ENCODE peak calls at places on chromosome 20, in four cellular contexts. V is K562, T is GM12891, L is GM12878. S is an unnamed sample.

GRCh38 chr20:42401598-42401997 is 783.4 kb upstream of the CHD6 start:
- DNase-seq in V (no peak), T (no peak), L (no peak), S (no peak)

GRCh38 chr20:1933465-1933870 is 38.3 kb downstream of the SIRPA start:
- DNase-seq in V (no peak), T (no peak), L (no peak), S (no peak)

GRCh38 chr20:17542993-17543412 is 11.8 kb upstream of the BFSP1 start:
- DNase-seq in V (no peak), T (no peak), L (no peak), S (no peak)

GRCh38 chr20:38127011-38127621 is 38.0 kb downstream of the TGM2 start:
- DNase-seq in V (peak; percentile 78), T (no peak), L (no peak), S (no peak)

GRCh38 chr20:11207749-11208502 is 534.1 kb upstream of the JAG1 start:
- DNase-seq in V (no peak), T (no peak), L (no peak), S (no peak)

GRCh38 chr20:35660122-35660937 is 4.4 kb downstream of the CPNE1 start:
- DNase-seq in V (no peak), T (no peak), L (no peak), S (no peak)

GRCh38 chr20:25271486-25272222 is 23.8 kb downstream of the PYGB start:
- DNase-seq in V (no peak), T (no peak), L (no peak), S (no peak)

GRCh38 chr20:38138086-38138777 is 26.8 kb downstream of the TGM2 start:
- DNase-seq in V (no peak), T (no peak), L (no peak), S (no peak)

GRCh38 chr20:17782768-17783167 is 83.0 kb downstream of the BANF2 start:
- DNase-seq in V (no peak), T (no peak), L (no peak), S (no peak)

GRCh38 chr20:61802721-61803311 is 262.9 kb downstream of the TAF4 start:
- DNase-seq in V (no peak), T (no peak), L (no peak), S (no peak)

GRCh38 chr20:3786126-3786484 is 435 bp downstream of the CENPB start:
- DNase-seq in V (no peak), T (no peak), L (no peak), S (no peak)

GRCh38 chr20:41643504-41643938 is 25.3 kb upstream of the CHD6 start:
- DNase-seq in V (peak; percentile 77), T (no peak), L (no peak), S (no peak)

GRCh38 chr20:62758226-62758912 is 37.9 kb upstream of the MRGBP start:
- DNase-seq in V (no peak), T (no peak), L (no peak), S (no peak)

GRCh38 chr20:63051911-63052310 is 45.1 kb upstream of the BHLHE23 start:
- DNase-seq in V (no peak), T (no peak), L (no peak), S (no peak)

GRCh38 chr20:50343490-50344179 is 153.0 kb downstream of the CEBPB start:
- DNase-seq in V (no peak), T (no peak), L (no peak), S (no peak)

GRCh38 chr20:46568570-46569129 is 18.2 kb upstream of the OCSTAMP start:
- DNase-seq in V (no peak), T (no peak), L (no peak), S (no peak)

GRCh38 chr20:17357238-17357637 is 130.4 kb downstream of the PCSK2 start:
- DNase-seq in V (no peak), T (no peak), L (no peak), S (no peak)

GRCh38 chr20:32970115-32970972 is 33.9 kb downstream of the SUN5 start:
- DNase-seq in V (no peak), T (no peak), L (no peak), S (no peak)

GRCh38 chr20:3479759-3480615 is 9.2 kb downstream of the ATRN start:
- DNase-seq in V (no peak), T (no peak), L (no peak), S (no peak)

GRCh38 chr20:25321991-25322390 is 68.6 kb downstream of the ABHD12 start:
- DNase-seq in V (no peak), T (no peak), L (no peak), S (no peak)

GRCh38 chr20:58576590-58576944 is 61.4 kb upstream of the APCDD1L start:
- DNase-seq in V (no peak), T (no peak), L (no peak), S (no peak)

GRCh38 chr20:53495357-53495756 is 98.3 kb downstream of the ZNF217 start:
- DNase-seq in V (no peak), T (no peak), L (no peak), S (no peak)

GRCh38 chr20:52033313-52033712 is 158.3 kb downstream of the ZFP64 start:
- DNase-seq in V (no peak), T (no peak), L (no peak), S (no peak)

GRCh38 chr20:36752582-36752981 is 6.7 kb upstream of the NDRG3 start:
- DNase-seq in V (no peak), T (no peak), L (no peak), S (no peak)

GRCh38 chr20:35327074-35327976 is 35.1 kb upstream of the FAM83C start:
- DNase-seq in V (peak; percentile 40), T (no peak), L (no peak), S (no peak)

GRCh38 chr20:15831201-15831600 is 742.0 kb downstream of the KIF16B start:
- DNase-seq in V (no peak), T (no peak), L (no peak), S (no peak)

GRCh38 chr20:21166801-21167200 is 40.9 kb downstream of the KIZ start:
- DNase-seq in V (no peak), T (no peak), L (no peak), S (peak; percentile 83)

GRCh38 chr20:57507477-57507876 is 17.5 kb downstream of the CTCFL start:
- DNase-seq in V (no peak), T (no peak), L (no peak), S (no peak)

GRCh38 chr20:50172347-50173013 is 18.1 kb upstream of the CEBPB start:
- DNase-seq in V (no peak), T (no peak), L (no peak), S (no peak)

GRCh38 chr20:21699216-21699508 is 6.3 kb upstream of the PAX1 start:
- DNase-seq in V (no peak), T (no peak), L (no peak), S (no peak)

GRCh38 chr20:11364736-11365135 is 553.0 kb upstream of the BTBD3 start:
- DNase-seq in V (no peak), T (no peak), L (no peak), S (no peak)

GRCh38 chr20:25061821-25062530 is 4.0 kb upstream of the ACSS1 start:
- DNase-seq in V (no peak), T (no peak), L (no peak), S (no peak)

GRCh38 chr20:33412484-33412838 is 11.1 kb upstream of the CDK5RAP1 start:
- DNase-seq in V (no peak), T (no peak), L (no peak), S (no peak)

GRCh38 chr20:1005452-1006027 is 3.4 kb upstream of the RSPO4 start:
- DNase-seq in V (peak; percentile 71), T (no peak), L (peak; percentile 2), S (peak; percentile 28)

GRCh38 chr20:57660510-57661199 is 40.4 kb upstream of the ZBP1 start:
- DNase-seq in V (no peak), T (no peak), L (no peak), S (no peak)

GRCh38 chr20:11894072-11894471 is 23.6 kb upstream of the BTBD3 start:
- DNase-seq in V (no peak), T (no peak), L (no peak), S (no peak)

GRCh38 chr20:16393836-16394235 is 179.4 kb downstream of the KIF16B start:
- DNase-seq in V (no peak), T (no peak), L (no peak), S (no peak)

DNA sequence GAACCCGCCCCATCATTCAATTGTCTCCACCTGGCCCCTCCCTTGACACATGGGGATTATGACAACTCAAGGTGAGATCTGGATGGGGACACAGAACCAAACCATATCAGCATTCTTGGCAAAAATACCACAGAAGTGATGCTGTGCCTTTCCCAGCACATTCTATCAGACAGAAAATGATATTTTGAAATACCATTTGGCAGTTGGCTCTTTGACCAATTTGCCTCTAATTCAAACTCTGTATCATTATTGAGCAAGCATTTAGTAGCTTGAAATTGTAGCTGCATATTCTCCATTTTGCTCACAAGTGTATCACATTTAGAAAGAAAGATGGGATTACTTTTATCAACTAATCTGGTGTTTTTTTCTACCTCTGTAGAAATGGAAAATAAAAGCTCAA is 64.0 kb downstream of the PLCB1 start:
- DNase-seq in V (no peak), T (no peak), L (no peak), S (no peak)
- TF ChIP-seq POLR2AphosphoS5 in V (no peak), T (no peak), L (no peak), S (no peak)

GRCh38 chr20:39269031-39269461 is 306.9 kb downstream of the DHX35 start:
- DNase-seq in V (peak; percentile 73), T (peak; percentile 55), L (no peak), S (peak; percentile 26)
- TF ChIP-seq SPI1 in V (no peak), T (no peak), L (no peak), S (no peak)

GRCh38 chr20:48478806-48479550 is 348.8 kb downstream of the PREX1 start:
- DNase-seq in V (no peak), T (no peak), L (no peak), S (no peak)

GRCh38 chr20:48483667-48484066 is 344.1 kb downstream of the PREX1 start:
- DNase-seq in V (no peak), T (no peak), L (no peak), S (no peak)

GRCh38 chr20:48482790-48483189 is 345.0 kb downstream of the PREX1 start:
- DNase-seq in V (no peak), T (no peak), L (no peak), S (no peak)

GRCh38 chr20:48478370-48478769 is 349.4 kb downstream of the PREX1 start:
- DNase-seq in V (no peak), T (peak; percentile 42), L (no peak), S (no peak)

GRCh38 chr20:48480391-48480790 is 347.4 kb downstream of the PREX1 start:
- DNase-seq in V (no peak), T (no peak), L (no peak), S (no peak)
- TF ChIP-seq POLR2AphosphoS5 in V (no peak), T (no peak), L (no peak), S (no peak)

GRCh38 chr20:19015326-19015725 is 197.1 kb upstream of the SLC24A3 start:
- DNase-seq in V (no peak), T (no peak), L (no peak), S (peak; percentile 27)

GRCh38 chr20:19013907-19014306 is 198.5 kb upstream of the SLC24A3 start:
- DNase-seq in V (no peak), T (no peak), L (no peak), S (no peak)

GRCh38 chr20:19015890-19016465 is 196.5 kb upstream of the SLC24A3 start:
- DNase-seq in V (no peak), T (no peak), L (no peak), S (no peak)

GRCh38 chr20:19009071-19009688 is 195.6 kb downstream of the SCP2D1 start:
- DNase-seq in V (no peak), T (no peak), L (no peak), S (no peak)

GRCh38 chr20:19012671-19013070 is 199.1 kb downstream of the SCP2D1 start:
- DNase-seq in V (no peak), T (no peak), L (no peak), S (no peak)
- TF ChIP-seq SPI1 in V (no peak), T (no peak), L (no peak), S (no peak)